ENCODE peak calls at places on chromosome 7, in four cellular contexts. F is K562, L is GM12878, T is HepG2. U is an unnamed sample.

GRCh38 chr7:79598351-79598750 is 144.9 kb upstream of the MAGI2 start:
- DNase-seq in F (no peak), T (no peak), L (no peak), U (no peak)

GRCh38 chr7:26169271-26169670 is 17.3 kb downstream of the NFE2L3 start:
- DNase-seq in L (no peak), F (no peak), T (no peak), U (no peak)

GRCh38 chr7:66952343-66953043 is 31.5 kb downstream of the TMEM248 start:
- DNase-seq in T (peak), L (no peak), F (no peak), U (no peak)

GRCh38 chr7:156079156-156079555 is 266.9 kb upstream of the SHH start:
- DNase-seq in T (no peak), F (no peak), L (no peak), U (no peak)

GRCh38 chr7:36763084-36763807 is 39.0 kb upstream of the AOAH start:
- DNase-seq in T (no peak), L (no peak), F (no peak), U (no peak)

GRCh38 chr7:22696672-22697071 is 30.3 kb upstream of the IL6 start:
- DNase-seq in T (no peak), F (peak), L (no peak), U (no peak)

GRCh38 chr7:115097175-115097671 is 175.3 kb downstream of the MDFIC start:
- DNase-seq in T (peak), L (no peak), F (no peak), U (no peak)

GRCh38 chr7:21305455-21306235 is 122.2 kb upstream of the SP4 start:
- DNase-seq in T (no peak), L (no peak), F (no peak), U (no peak)

GRCh38 chr7:66474441-66474840 is 154.2 kb upstream of the KCTD7 start:
- DNase-seq in F (no peak), T (no peak), L (no peak), U (peak)

GRCh38 chr7:80053098-80053497 is 81.5 kb upstream of the GNAI1 start:
- DNase-seq in T (peak), F (no peak), L (no peak), U (no peak)

GRCh38 chr7:90709501-90710465 is 113.7 kb downstream of the CDK14 start:
- DNase-seq in L (no peak), T (no peak), F (no peak), U (no peak)

GRCh38 chr7:22060863-22061262 is 115.2 kb upstream of the CDCA7L start:
- DNase-seq in L (no peak), T (no peak), F (no peak), U (no peak)

GRCh38 chr7:46723003-46723402 is 801.9 kb upstream of the IGFBP3 start:
- DNase-seq in F (no peak), L (no peak), T (no peak), U (no peak)

GRCh38 chr7:74560081-74560719 is 97.3 kb upstream of the GTF2I start:
- DNase-seq in T (no peak), F (peak), L (no peak), U (no peak)

GRCh38 chr7:110853263-110853662 is 237.7 kb upstream of the LRRN3 start:
- DNase-seq in T (no peak), F (no peak), L (no peak), U (no peak)

GRCh38 chr7:24052572-24053223 is 231.3 kb upstream of the NPY start:
- DNase-seq in L (no peak), T (no peak), F (no peak), U (no peak)

GRCh38 chr7:17902599-17902998 is 37.7 kb downstream of the SNX13 start:
- DNase-seq in F (no peak), T (no peak), L (no peak), U (no peak)

GRCh38 chr7:12661581-12661980 is 25.9 kb upstream of the ARL4A start:
- DNase-seq in T (no peak), L (no peak), F (no peak), U (no peak)
- H3K4me2 ChIP-seq in T (no peak), L (no peak), F (no peak), U (no peak)

GRCh38 chr7:111863269-111863668 is 301.0 kb upstream of the IMMP2L start:
- DNase-seq in T (no peak), F (no peak), L (no peak), U (no peak)

GRCh38 chr7:111866787-111867186 is 304.5 kb upstream of the IMMP2L start:
- DNase-seq in T (no peak), L (no peak), F (no peak), U (no peak)

GRCh38 chr7:111864291-111864976 is 302.1 kb upstream of the IMMP2L start:
- DNase-seq in L (no peak), T (no peak), F (no peak), U (no peak)

GRCh38 chr7:111867348-111867931 is 305.1 kb upstream of the IMMP2L start:
- DNase-seq in T (no peak), F (no peak), L (no peak), U (no peak)

GRCh38 chr7:111865430-111865829 is 303.1 kb upstream of the IMMP2L start:
- DNase-seq in F (no peak), L (no peak), T (no peak), U (no peak)
- TF ChIP-seq USF2 in F (no peak), L (no peak), T (no peak), U (no peak)

GRCh38 chr7:3884543-3884942 is 583.5 kb downstream of the SDK1 start:
- DNase-seq in L (no peak), F (no peak), T (no peak), U (no peak)
- TF ChIP-seq NFIC in L (no peak), F (no peak), T (no peak), U (no peak)

GRCh38 chr7:1227071-1227804 is 5.4 kb upstream of the UNCX start:
- DNase-seq in L (no peak), T (no peak), F (no peak), U (no peak)
- H3K4me2 ChIP-seq in L (no peak), T (no peak), F (no peak), U (no peak)

GRCh38 chr7:38177621-38178003 is 433 bp upstream of the STARD3NL start:
- DNase-seq in T (no peak), L (no peak), F (no peak), U (no peak)

GRCh38 chr7:38169862-38170261 is 8.2 kb upstream of the STARD3NL start:
- DNase-seq in T (no peak), L (peak), F (no peak), U (no peak)

GRCh38 chr7:38171558-38172403 is 6.3 kb upstream of the STARD3NL start:
- DNase-seq in T (no peak), L (peak), F (no peak), U (no peak)
- TF ChIP-seq USF2 in T (no peak), L (no peak), F (no peak), U (no peak)

DNA sequence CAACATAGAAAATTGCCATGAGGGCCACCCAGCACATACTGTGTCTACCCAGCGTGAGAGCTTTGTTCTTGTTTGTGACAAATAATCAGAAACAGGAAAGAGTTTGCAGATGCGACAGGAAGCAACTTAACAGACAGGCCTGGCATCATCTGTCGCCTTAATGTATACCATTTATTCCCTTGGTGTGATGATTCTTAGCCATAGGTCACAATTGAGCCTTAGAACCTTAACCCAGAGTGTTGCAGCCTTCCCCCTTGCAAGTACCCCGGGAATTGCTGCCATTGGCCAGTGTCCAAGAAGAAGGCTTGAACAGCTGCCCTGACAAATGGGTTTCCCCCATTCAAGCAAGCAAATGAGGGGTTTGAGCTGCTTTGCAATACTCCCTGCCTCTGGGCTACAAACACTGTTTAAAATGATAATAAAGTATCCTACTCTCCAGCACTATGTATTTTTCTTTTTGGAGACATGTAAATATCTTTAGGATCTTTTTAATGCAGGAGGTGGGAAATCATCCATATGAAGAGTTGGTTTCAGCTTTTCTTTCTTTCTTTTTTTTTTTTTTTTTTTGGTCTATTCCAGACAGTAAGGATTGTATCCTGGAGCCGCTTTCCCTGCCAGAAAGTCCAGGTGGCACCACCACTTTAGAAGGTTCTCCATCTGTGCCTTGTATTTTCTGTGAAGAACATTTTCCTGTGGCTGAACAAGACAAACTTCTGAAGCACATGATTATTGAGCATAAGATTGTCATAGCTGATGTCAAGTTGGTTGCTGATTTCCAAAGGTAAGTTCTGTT is 80.0 kb downstream of the ZNF277 start:
- DNase-seq in T (no peak), L (peak), F (no peak), U (peak)
- TF ChIP-seq NFIC in T (no peak), L (no peak), F (no peak), U (no peak)

DNA sequence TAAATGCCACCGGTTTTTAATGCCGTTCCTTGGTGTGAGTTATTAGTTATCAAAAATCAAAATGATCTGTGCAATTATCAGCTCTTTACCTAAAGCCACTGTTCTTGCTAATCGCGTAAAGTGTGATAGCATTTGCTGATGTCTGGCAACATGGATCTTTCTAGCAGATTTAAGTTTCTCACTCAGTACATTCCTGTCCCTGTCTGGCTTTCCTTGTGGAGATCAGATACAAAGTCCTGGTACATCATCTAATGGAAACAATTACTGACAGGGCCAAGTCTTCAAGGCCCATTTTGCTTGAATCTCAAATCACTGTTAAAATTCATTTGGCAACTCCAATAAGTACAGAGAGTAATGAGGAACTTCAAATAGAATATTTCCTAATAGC is 755.7 kb downstream of the AUTS2 start:
- DNase-seq in F (no peak), L (no peak), T (no peak), U (peak)
- H3K4me2 ChIP-seq in F (no peak), L (no peak), T (no peak), U (no peak)